ENCODE peak calls at places on chromosomes 16 and 17, in four cellular contexts. C, X, F and T are unnamed samples.

GRCh38 chr17:28928061-28928460 is 23.3 kb downstream of the PHF12 start:
- DNase-seq in X (no peak), F (no peak), C (no peak), T (no peak)

GRCh38 chr16:85983606-85984005 is 84.6 kb downstream of the IRF8 start:
- DNase-seq in F (no peak), X (no peak), C (no peak), T (no peak)

GRCh38 chr16:78483124-78483992 is 383.9 kb downstream of the WWOX start:
- DNase-seq in F (no peak), C (no peak), X (no peak), T (no peak)

GRCh38 chr16:11205754-11206459 is 50.1 kb downstream of the SOCS1 start:
- DNase-seq in C (no peak), X (no peak), F (no peak), T (no peak)

GRCh38 chr16:17068524-17068923 is 402.2 kb downstream of the XYLT1 start:
- DNase-seq in F (no peak), X (no peak), C (no peak), T (no peak)

GRCh38 chr17:40522250-40522960 is 21.0 kb upstream of the TNS4 start:
- DNase-seq in C (no peak), X (no peak), F (no peak), T (no peak)

GRCh38 chr16:57892041-57892440 is 78.9 kb downstream of the CNGB1 start:
- DNase-seq in X (peak), F (no peak), C (no peak), T (no peak)

GRCh38 chr16:9647981-9648701 is 534.1 kb downstream of the GRIN2A start:
- DNase-seq in C (no peak), X (no peak), F (no peak), T (no peak)

GRCh38 chr16:79402356-79402755 is 198.2 kb downstream of the MAF start:
- DNase-seq in F (no peak), X (no peak), C (no peak), T (no peak)

GRCh38 chr17:36870618-36871002 is 66.7 kb upstream of the LHX1 start:
- DNase-seq in X (no peak), C (no peak), F (no peak), T (no peak)

GRCh38 chr17:68334393-68334792 is 43.1 kb downstream of the ARSG start:
- DNase-seq in X (no peak), C (no peak), F (no peak), T (no peak)

GRCh38 chr16:19227643-19228042 is 57.9 kb upstream of the CLEC19A start:
- DNase-seq in F (peak), C (no peak), X (no peak), T (no peak)

GRCh38 chr16:11604783-11605563 is 18.3 kb upstream of the LITAF start:
- DNase-seq in X (no peak), C (no peak), F (no peak), T (no peak)

GRCh38 chr16:60203525-60204124 is 1469.5 kb upstream of the GOT2 start:
- DNase-seq in F (no peak), X (no peak), C (no peak), T (no peak)

GRCh38 chr17:3818786-3819185 is 17.8 kb upstream of the ITGAE start:
- DNase-seq in X (no peak), C (no peak), F (no peak), T (no peak)

GRCh38 chr17:14121952-14122351 is 52.6 kb downstream of the COX10 start:
- DNase-seq in F (no peak), X (no peak), C (no peak), T (no peak)

GRCh38 chr17:62797959-62798358 is 10.2 kb downstream of the MARCHF10 start:
- DNase-seq in F (no peak), C (no peak), X (no peak), T (no peak)

GRCh38 chr17:41631890-41632269 is 7.5 kb upstream of the KRT17 start:
- DNase-seq in X (no peak), C (no peak), F (no peak), T (no peak)

GRCh38 chr17:27550974-27551505 is 79.9 kb upstream of the LGALS9 start:
- DNase-seq in F (no peak), C (no peak), X (no peak), T (no peak)

GRCh38 chr17:1658100-1658499 is 8.4 kb upstream of the RILP start:
- DNase-seq in C (no peak), X (no peak), F (no peak), T (no peak)

GRCh38 chr16:29883987-29884386 is 15.4 kb downstream of the SEZ6L2 start:
- DNase-seq in F (no peak), X (no peak), C (no peak), T (no peak)

GRCh38 chr16:64094992-64095579 is 1026.8 kb downstream of the CDH11 start:
- DNase-seq in F (no peak), C (no peak), X (no peak), T (no peak)

GRCh38 chr17:65434878-65435277 is 126.6 kb downstream of the AXIN2 start:
- DNase-seq in C (no peak), X (no peak), F (no peak), T (no peak)

GRCh38 chr17:80991645-80992076 is at the start of gene CHMP6:
- DNase-seq in X (no peak), C (no peak), F (peak), T (no peak)